ENCODE peak calls at places on chromosomes 12 and 14, in eight cellular contexts. One of them, this sample, is unnamed.

GRCh38 chr12:130026608-130027176 is 122.9 kb upstream of the TMEM132D start:
- DNase-seq in stomach: peak; percentile 35
- DNase-seq in AG10803: no peak
- DNase-seq in thoracic aorta: no peak
- DNase-seq in CD4-positive, alpha-beta memory T cell: no peak
- DNase-seq in heart right ventricle: no peak
- DNase-seq in endodermal cell: peak; percentile 92
- DNase-seq in aorta: no peak
- DNase-seq in this sample: no peak

GRCh38 chr12:95790025-95790911 is at the start of gene NTN4:
- DNase-seq in stomach: peak; percentile 69
- DNase-seq in AG10803: peak; percentile 39
- DNase-seq in thoracic aorta: no peak
- DNase-seq in CD4-positive, alpha-beta memory T cell: peak; percentile 35
- DNase-seq in heart right ventricle: peak; percentile 42
- DNase-seq in endodermal cell: peak; percentile 88
- DNase-seq in aorta: peak; percentile 68
- DNase-seq in this sample: peak; percentile 74

GRCh38 chr14:64956697-64957412 is 14.3 kb upstream of the GPX2 start:
- DNase-seq in stomach: no peak
- DNase-seq in AG10803: no peak
- DNase-seq in thoracic aorta: no peak
- DNase-seq in CD4-positive, alpha-beta memory T cell: no peak
- DNase-seq in heart right ventricle: no peak
- DNase-seq in endodermal cell: no peak
- DNase-seq in aorta: no peak
- DNase-seq in this sample: no peak

GRCh38 chr12:8544295-8544694 is 3.6 kb upstream of the CLEC4E start:
- DNase-seq in stomach: peak; percentile 66
- DNase-seq in AG10803: peak; percentile 62
- DNase-seq in thoracic aorta: no peak
- DNase-seq in CD4-positive, alpha-beta memory T cell: peak; percentile 74
- DNase-seq in heart right ventricle: peak; percentile 60
- DNase-seq in endodermal cell: peak; percentile 96
- DNase-seq in aorta: peak; percentile 71
- DNase-seq in this sample: peak; percentile 74

GRCh38 chr12:34289431-34290190 is 267.3 kb downstream of the ALG10 start:
- DNase-seq in stomach: no peak
- DNase-seq in AG10803: no peak
- DNase-seq in thoracic aorta: no peak
- DNase-seq in CD4-positive, alpha-beta memory T cell: no peak
- DNase-seq in heart right ventricle: no peak
- DNase-seq in endodermal cell: peak; percentile 20
- DNase-seq in aorta: peak; percentile 12
- DNase-seq in this sample: no peak

GRCh38 chr12:102475355-102475754 is 5.0 kb downstream of the IGF1 start:
- DNase-seq in stomach: no peak
- DNase-seq in AG10803: no peak
- DNase-seq in thoracic aorta: no peak
- DNase-seq in CD4-positive, alpha-beta memory T cell: no peak
- DNase-seq in heart right ventricle: no peak
- DNase-seq in endodermal cell: no peak
- DNase-seq in aorta: no peak
- DNase-seq in this sample: no peak

GRCh38 chr12:26789731-26790644 is 43.0 kb downstream of the ITPR2 start:
- DNase-seq in stomach: no peak
- DNase-seq in AG10803: peak; percentile 90
- DNase-seq in thoracic aorta: no peak
- DNase-seq in CD4-positive, alpha-beta memory T cell: no peak
- DNase-seq in heart right ventricle: no peak
- DNase-seq in endodermal cell: no peak
- DNase-seq in aorta: no peak
- DNase-seq in this sample: no peak

GRCh38 chr14:68705741-68706283 is 87.1 kb downstream of the ZFP36L1 start:
- DNase-seq in stomach: peak; percentile 76
- DNase-seq in AG10803: no peak
- DNase-seq in thoracic aorta: no peak
- DNase-seq in CD4-positive, alpha-beta memory T cell: no peak
- DNase-seq in heart right ventricle: no peak
- DNase-seq in endodermal cell: peak; percentile 52
- DNase-seq in aorta: no peak
- DNase-seq in this sample: no peak

GRCh38 chr14:22561661-22562579 is 27.1 kb downstream of the DAD1 start:
- DNase-seq in stomach: no peak
- DNase-seq in AG10803: no peak
- DNase-seq in thoracic aorta: no peak
- DNase-seq in CD4-positive, alpha-beta memory T cell: peak; percentile 94
- DNase-seq in heart right ventricle: no peak
- DNase-seq in endodermal cell: no peak
- DNase-seq in aorta: no peak
- DNase-seq in this sample: no peak

GRCh38 chr14:76138758-76139723 is 12.7 kb upstream of the GPATCH2L start:
- DNase-seq in stomach: no peak
- DNase-seq in AG10803: no peak
- DNase-seq in thoracic aorta: no peak
- DNase-seq in CD4-positive, alpha-beta memory T cell: no peak
- DNase-seq in heart right ventricle: no peak
- DNase-seq in endodermal cell: peak; percentile 86
- DNase-seq in aorta: no peak
- DNase-seq in this sample: no peak

GRCh38 chr14:52852810-52853521 is 61.6 kb upstream of the GNPNAT1 start:
- DNase-seq in stomach: no peak
- DNase-seq in AG10803: no peak
- DNase-seq in thoracic aorta: no peak
- DNase-seq in CD4-positive, alpha-beta memory T cell: no peak
- DNase-seq in heart right ventricle: no peak
- DNase-seq in endodermal cell: no peak
- DNase-seq in aorta: no peak
- DNase-seq in this sample: no peak

GRCh38 chr14:76500011-76500410 is 124.1 kb downstream of the ESRRB start:
- DNase-seq in stomach: no peak
- DNase-seq in AG10803: peak; percentile 30
- DNase-seq in thoracic aorta: no peak
- DNase-seq in CD4-positive, alpha-beta memory T cell: no peak
- DNase-seq in heart right ventricle: peak; percentile 30
- DNase-seq in endodermal cell: peak; percentile 55
- DNase-seq in aorta: no peak
- DNase-seq in this sample: peak; percentile 60

GRCh38 chr12:46154221-46154975 is 114.4 kb downstream of the SLC38A1 start:
- DNase-seq in stomach: no peak
- DNase-seq in AG10803: peak; percentile 62
- DNase-seq in thoracic aorta: no peak
- DNase-seq in CD4-positive, alpha-beta memory T cell: no peak
- DNase-seq in heart right ventricle: no peak
- DNase-seq in endodermal cell: no peak
- DNase-seq in aorta: no peak
- DNase-seq in this sample: no peak

GRCh38 chr12:52371716-52372115 is 4.4 kb upstream of the KRT85 start:
- DNase-seq in stomach: no peak
- DNase-seq in AG10803: no peak
- DNase-seq in thoracic aorta: no peak
- DNase-seq in CD4-positive, alpha-beta memory T cell: no peak
- DNase-seq in heart right ventricle: no peak
- DNase-seq in endodermal cell: no peak
- DNase-seq in aorta: no peak
- DNase-seq in this sample: no peak

GRCh38 chr12:91542048-91542447 is 359.4 kb upstream of the DCN start:
- DNase-seq in stomach: no peak
- DNase-seq in AG10803: no peak
- DNase-seq in thoracic aorta: no peak
- DNase-seq in CD4-positive, alpha-beta memory T cell: no peak
- DNase-seq in heart right ventricle: no peak
- DNase-seq in endodermal cell: no peak
- DNase-seq in aorta: no peak
- DNase-seq in this sample: no peak

GRCh38 chr12:123058980-123059379 is 78.5 kb downstream of the ARL6IP4 start:
- DNase-seq in stomach: no peak
- DNase-seq in AG10803: peak; percentile 58
- DNase-seq in thoracic aorta: no peak
- DNase-seq in CD4-positive, alpha-beta memory T cell: no peak
- DNase-seq in heart right ventricle: no peak
- DNase-seq in endodermal cell: no peak
- DNase-seq in aorta: no peak
- DNase-seq in this sample: no peak

GRCh38 chr14:57209561-57209960 is 59.1 kb downstream of the EXOC5 start:
- DNase-seq in stomach: no peak
- DNase-seq in AG10803: peak; percentile 63
- DNase-seq in thoracic aorta: no peak
- DNase-seq in CD4-positive, alpha-beta memory T cell: no peak
- DNase-seq in heart right ventricle: no peak
- DNase-seq in endodermal cell: no peak
- DNase-seq in aorta: no peak
- DNase-seq in this sample: no peak

GRCh38 chr12:116142936-116143882 is 134.3 kb downstream of the MED13L start:
- DNase-seq in stomach: no peak
- DNase-seq in AG10803: peak; percentile 75
- DNase-seq in thoracic aorta: no peak
- DNase-seq in CD4-positive, alpha-beta memory T cell: no peak
- DNase-seq in heart right ventricle: no peak
- DNase-seq in endodermal cell: no peak
- DNase-seq in aorta: no peak
- DNase-seq in this sample: no peak
- H3K4me3 ChIP-seq in stomach: no peak overlapping the region
- H3K4me3 ChIP-seq in AG10803: no peak overlapping the region
- H3K4me3 ChIP-seq in thoracic aorta: peak overlapping the region; percentile 29
- H3K4me3 ChIP-seq in CD4-positive, alpha-beta memory T cell: no peak overlapping the region
- H3K4me3 ChIP-seq in heart right ventricle: no peak overlapping the region
- H3K4me3 ChIP-seq in endodermal cell: peak overlapping the region; percentile 20
- H3K4me3 ChIP-seq in aorta: no peak overlapping the region
- H3K4me3 ChIP-seq in this sample: no peak overlapping the region

GRCh38 chr14:92457018-92457565 is 56.5 kb upstream of the RIN3 start:
- DNase-seq in stomach: no peak
- DNase-seq in AG10803: no peak
- DNase-seq in thoracic aorta: no peak
- DNase-seq in CD4-positive, alpha-beta memory T cell: no peak
- DNase-seq in heart right ventricle: no peak
- DNase-seq in endodermal cell: no peak
- DNase-seq in aorta: peak; percentile 39
- DNase-seq in this sample: no peak

GRCh38 chr14:92460541-92460915 is 53.1 kb upstream of the RIN3 start:
- DNase-seq in stomach: peak; percentile 8
- DNase-seq in AG10803: no peak
- DNase-seq in thoracic aorta: no peak
- DNase-seq in CD4-positive, alpha-beta memory T cell: no peak
- DNase-seq in heart right ventricle: no peak
- DNase-seq in endodermal cell: peak; percentile 29
- DNase-seq in aorta: no peak
- DNase-seq in this sample: no peak

GRCh38 chr14:92458136-92458958 is 55.2 kb upstream of the RIN3 start:
- DNase-seq in stomach: no peak
- DNase-seq in AG10803: no peak
- DNase-seq in thoracic aorta: no peak
- DNase-seq in CD4-positive, alpha-beta memory T cell: no peak
- DNase-seq in heart right ventricle: no peak
- DNase-seq in endodermal cell: no peak
- DNase-seq in aorta: peak; percentile 42
- DNase-seq in this sample: no peak

GRCh38 chr14:92459479-92460421 is 53.8 kb upstream of the RIN3 start:
- DNase-seq in stomach: no peak
- DNase-seq in AG10803: no peak
- DNase-seq in thoracic aorta: no peak
- DNase-seq in CD4-positive, alpha-beta memory T cell: no peak
- DNase-seq in heart right ventricle: peak; percentile 80
- DNase-seq in endodermal cell: peak; percentile 57
- DNase-seq in aorta: no peak
- DNase-seq in this sample: no peak

DNA sequence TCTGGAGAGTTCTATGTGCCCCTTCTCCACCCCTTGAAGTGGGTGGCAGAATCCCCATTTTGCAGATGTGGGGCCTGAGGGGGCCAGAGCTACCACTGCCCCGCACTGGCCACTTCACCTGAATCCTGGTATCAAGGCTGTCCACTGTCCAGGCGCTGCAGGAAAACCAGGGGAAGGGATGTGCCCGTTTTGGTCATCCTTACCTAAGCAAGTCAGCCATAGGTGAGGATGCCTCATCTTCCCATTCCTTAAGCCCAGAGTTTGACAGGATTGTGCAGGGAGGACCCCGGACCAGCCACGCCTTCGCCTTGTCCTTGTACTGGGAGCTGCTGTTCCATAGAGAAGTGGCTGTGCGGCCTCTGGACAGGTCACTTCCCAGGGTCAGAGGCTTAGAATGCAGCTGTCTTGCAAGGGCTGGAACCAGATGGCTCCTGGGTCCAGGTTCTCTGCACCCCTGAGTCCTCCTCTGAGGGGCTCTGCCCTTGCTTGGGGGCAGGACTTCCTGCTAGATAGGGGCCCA is 54.6 kb upstream of the RIN3 start:
- DNase-seq in stomach: no peak
- DNase-seq in AG10803: no peak
- DNase-seq in thoracic aorta: no peak
- DNase-seq in CD4-positive, alpha-beta memory T cell: no peak
- DNase-seq in heart right ventricle: no peak
- DNase-seq in endodermal cell: no peak
- DNase-seq in aorta: no peak
- DNase-seq in this sample: no peak
- H3K4me3 ChIP-seq in stomach: no peak overlapping the region
- H3K4me3 ChIP-seq in AG10803: no peak overlapping the region
- H3K4me3 ChIP-seq in thoracic aorta: no peak overlapping the region
- H3K4me3 ChIP-seq in CD4-positive, alpha-beta memory T cell: no peak overlapping the region
- H3K4me3 ChIP-seq in heart right ventricle: no peak overlapping the region
- H3K4me3 ChIP-seq in endodermal cell: no peak overlapping the region
- H3K4me3 ChIP-seq in aorta: no peak overlapping the region
- H3K4me3 ChIP-seq in this sample: no peak overlapping the region

DNA sequence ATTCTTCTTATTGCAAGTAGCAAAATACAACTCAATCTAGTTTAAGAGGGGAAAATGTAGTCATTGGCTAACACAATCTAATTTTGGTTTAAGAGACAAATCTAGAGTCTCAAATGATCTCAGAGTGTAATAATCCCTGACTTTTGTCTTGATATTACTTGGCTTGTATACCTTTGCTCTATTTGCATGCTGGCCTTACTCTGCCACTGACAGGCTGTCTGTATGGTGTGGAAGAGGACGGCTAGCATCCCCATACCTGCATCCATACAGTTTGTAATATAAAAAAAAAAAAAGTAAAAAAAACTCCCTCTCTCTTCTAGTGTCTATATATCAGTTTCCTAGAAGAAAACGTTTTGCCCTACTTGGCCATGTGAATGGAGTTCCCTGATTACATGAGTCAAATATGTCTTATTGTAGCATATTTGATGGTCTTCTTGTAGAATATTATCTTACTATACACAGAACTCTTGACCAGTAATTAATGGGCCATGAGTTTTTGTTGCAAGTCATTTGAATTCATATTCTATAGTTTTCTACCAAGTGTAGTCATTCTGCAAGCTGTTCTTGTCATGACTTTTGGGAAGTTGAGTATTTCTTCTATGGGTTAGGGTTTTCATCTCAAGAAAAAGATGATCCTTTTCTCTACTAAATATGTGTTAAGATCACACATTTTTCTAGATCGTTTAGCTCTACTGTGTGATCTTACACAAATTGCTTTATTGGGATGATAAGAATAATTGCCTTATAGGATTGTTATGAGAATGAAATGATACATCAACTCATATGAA is 8.2 kb downstream of the HIF1A start:
- DNase-seq in stomach: no peak
- DNase-seq in AG10803: no peak
- DNase-seq in thoracic aorta: no peak
- DNase-seq in CD4-positive, alpha-beta memory T cell: no peak
- DNase-seq in heart right ventricle: no peak
- DNase-seq in endodermal cell: no peak
- DNase-seq in aorta: no peak
- DNase-seq in this sample: no peak
- H3K4me3 ChIP-seq in stomach: no peak overlapping the region
- H3K4me3 ChIP-seq in AG10803: no peak overlapping the region
- H3K4me3 ChIP-seq in thoracic aorta: no peak overlapping the region
- H3K4me3 ChIP-seq in CD4-positive, alpha-beta memory T cell: no peak overlapping the region
- H3K4me3 ChIP-seq in heart right ventricle: no peak overlapping the region
- H3K4me3 ChIP-seq in endodermal cell: peak overlapping the region; percentile 19
- H3K4me3 ChIP-seq in aorta: no peak overlapping the region
- H3K4me3 ChIP-seq in this sample: no peak overlapping the region

GRCh38 chr14:99266181-99267178 is 5.5 kb downstream of the BCL11B start:
- DNase-seq in stomach: peak; percentile 79
- DNase-seq in AG10803: peak; percentile 62
- DNase-seq in thoracic aorta: peak; percentile 21
- DNase-seq in CD4-positive, alpha-beta memory T cell: peak; percentile 88
- DNase-seq in heart right ventricle: peak; percentile 54
- DNase-seq in endodermal cell: peak; percentile 93
- DNase-seq in aorta: peak; percentile 74
- DNase-seq in this sample: peak; percentile 82
- H3K4me3 ChIP-seq in stomach: no peak overlapping the region
- H3K4me3 ChIP-seq in AG10803: peak overlapping the region; percentile 43
- H3K4me3 ChIP-seq in thoracic aorta: peak overlapping the region; percentile 13
- H3K4me3 ChIP-seq in CD4-positive, alpha-beta memory T cell: peak overlapping the region; percentile 91
- H3K4me3 ChIP-seq in heart right ventricle: no peak overlapping the region
- H3K4me3 ChIP-seq in endodermal cell: no peak overlapping the region
- H3K4me3 ChIP-seq in aorta: no peak overlapping the region
- H3K4me3 ChIP-seq in this sample: no peak overlapping the region